ENCODE peak calls at places on chromosomes 13 and 19, in five cellular contexts. T, R, J, H and I are unnamed samples.

GRCh38 chr13:61756031-61756430 is 340.4 kb upstream of the PCDH20 start:
- DNase-seq in T (no peak), J (no peak), H (no peak), R (no peak), I (no peak)

GRCh38 chr13:51804295-51805172 is 571 bp upstream of the DHRS12 start:
- DNase-seq in R (peak), H (no peak), T (no peak), J (peak), I (peak)

GRCh38 chr19:18091217-18091608 is 4.5 kb upstream of the IL12RB1 start:
- DNase-seq in R (peak), T (peak), H (no peak), J (peak), I (peak)

GRCh38 chr19:48445256-48445605 is 552 bp upstream of the GRWD1 start:
- DNase-seq in T (no peak), R (peak), H (peak), J (no peak), I (peak)

GRCh38 chr13:109781384-109782065 is 4.9 kb downstream of the IRS2 start:
- DNase-seq in H (peak), J (no peak), R (no peak), T (no peak), I (no peak)

GRCh38 chr13:74191036-74191809 is 57.0 kb upstream of the KLF12 start:
- DNase-seq in T (no peak), R (no peak), J (no peak), H (no peak), I (no peak)

GRCh38 chr19:34319230-34319585 is 45.8 kb upstream of the GPI start:
- DNase-seq in R (no peak), J (no peak), H (peak), T (no peak), I (no peak)

GRCh38 chr13:49635599-49636433 is 7.5 kb downstream of the ARL11 start:
- DNase-seq in T (no peak), R (no peak), H (peak), J (no peak), I (no peak)

GRCh38 chr13:98144501-98145350 is 1.8 kb downstream of the FARP1 start:
- DNase-seq in H (peak), J (no peak), R (no peak), T (no peak), I (no peak)

GRCh38 chr19:14339741-14340140 is 41.5 kb upstream of the ADGRE5 start:
- DNase-seq in T (no peak), J (no peak), H (no peak), R (no peak), I (no peak)

GRCh38 chr19:12841094-12841493 is 2.8 kb downstream of the MAST1 start:
- DNase-seq in T (no peak), J (peak), H (no peak), R (no peak), I (no peak)

GRCh38 chr19:39308531-39309304 is 11.9 kb downstream of the LRFN1 start:
- DNase-seq in H (no peak), T (no peak), J (no peak), R (no peak), I (no peak)

GRCh38 chr19:50507376-50507775 is 3.6 kb downstream of the JOSD2 start:
- DNase-seq in H (no peak), R (no peak), T (no peak), J (peak), I (no peak)

GRCh38 chr13:85230754-85231153 is 568.5 kb downstream of the SLITRK6 start:
- DNase-seq in H (no peak), T (no peak), R (no peak), J (no peak), I (no peak)

GRCh38 chr13:108346376-108346775 is 76.9 kb downstream of the TNFSF13B start:
- DNase-seq in H (no peak), T (no peak), J (peak), R (no peak), I (no peak)

GRCh38 chr19:52936958-52937334 is 13.7 kb upstream of the ZNF888 start:
- DNase-seq in H (no peak), J (no peak), R (no peak), T (no peak), I (no peak)

GRCh38 chr13:28819748-28820098 is 416 bp upstream of the MTUS2 start:
- DNase-seq in H (no peak), T (peak), J (peak), R (peak), I (no peak)

GRCh38 chr13:114173753-114174152 is 5.3 kb upstream of the CFAP97D2 start:
- DNase-seq in T (no peak), R (no peak), H (no peak), J (no peak), I (no peak)

GRCh38 chr13:33281951-33282595 is 3.5 kb downstream of the STARD13 start:
- DNase-seq in J (no peak), T (no peak), H (peak), R (no peak), I (no peak)

GRCh38 chr13:76830805-76831204 is 55.4 kb downstream of the KCTD12 start:
- DNase-seq in R (no peak), J (no peak), H (no peak), T (no peak), I (no peak)

GRCh38 chr13:29905845-29906244 is 55.4 kb upstream of the UBL3 start:
- DNase-seq in T (no peak), H (peak), J (no peak), R (peak), I (peak)

GRCh38 chr19:35879770-35880317 is 11.5 kb downstream of the APLP1 start:
- DNase-seq in H (peak), J (peak), R (peak), T (peak), I (peak)

GRCh38 chr13:79194272-79194671 is 211.8 kb downstream of the RBM26 start:
- DNase-seq in J (peak), R (no peak), T (no peak), H (no peak), I (no peak)

GRCh38 chr13:104773775-104774174 is 1707.6 kb upstream of the SLC10A2 start:
- DNase-seq in T (no peak), H (peak), R (peak), J (no peak), I (peak)

GRCh38 chr19:11848200-11848593 is 329 bp upstream of the ZNF439 start:
- DNase-seq in T (peak), R (no peak), H (no peak), J (no peak), I (no peak)

GRCh38 chr19:16591803-16592556 is 19.8 kb upstream of the SLC35E1 start:
- DNase-seq in J (no peak), R (no peak), H (peak), T (no peak), I (no peak)

GRCh38 chr13:30312859-30313258 is 5.5 kb upstream of the KATNAL1 start:
- DNase-seq in T (no peak), J (no peak), R (no peak), H (no peak), I (no peak)

GRCh38 chr13:107742544-107742943 is 472.8 kb downstream of the LIG4 start:
- DNase-seq in T (no peak), J (no peak), R (no peak), H (no peak), I (no peak)

GRCh38 chr13:43905435-43906031 is 25.8 kb downstream of the LACC1 start:
- DNase-seq in H (peak), T (no peak), R (peak), J (no peak), I (peak)

GRCh38 chr13:41054212-41054877 is 7.0 kb upstream of the WBP4 start:
- DNase-seq in J (no peak), H (peak), T (no peak), R (peak), I (peak)

GRCh38 chr19:35404879-35405622 is 34.2 kb downstream of the GPR42 start:
- DNase-seq in R (no peak), J (peak), T (no peak), H (peak), I (no peak)

GRCh38 chr13:30065181-30065580 is 214.8 kb upstream of the UBL3 start:
- DNase-seq in R (no peak), H (no peak), T (no peak), J (no peak), I (no peak)

GRCh38 chr13:20230913-20231838 is 943 bp downstream of the GJB6 start:
- DNase-seq in T (no peak), H (no peak), J (peak), R (no peak), I (no peak)

GRCh38 chr19:6412111-6412999 is 12.3 kb downstream of the KHSRP start:
- DNase-seq in J (peak), T (no peak), H (no peak), R (no peak), I (no peak)

GRCh38 chr19:21430674-21431073 is 33.7 kb downstream of the ZNF493 start:
- DNase-seq in T (no peak), R (no peak), H (no peak), J (no peak), I (no peak)

GRCh38 chr19:29017788-29018187 is 195.2 kb downstream of the UQCRFS1 start:
- DNase-seq in T (no peak), J (no peak), H (no peak), R (no peak), I (no peak)

GRCh38 chr13:112760440-112760839 is 70.6 kb downstream of the ATP11A start:
- DNase-seq in R (no peak), H (no peak), T (no peak), J (no peak), I (no peak)

GRCh38 chr13:98214707-98215106 is 37.6 kb upstream of the RNF113B start:
- DNase-seq in T (no peak), H (peak), J (no peak), R (no peak), I (no peak)

GRCh38 chr19:49923055-49924003 is 5.7 kb upstream of the ATF5 start:
- DNase-seq in H (no peak), J (no peak), T (no peak), R (no peak), I (no peak)

GRCh38 chr13:49022472-49023144 is 46.9 kb downstream of the FNDC3A start:
- DNase-seq in H (peak), T (no peak), R (no peak), J (no peak), I (no peak)